ENCODE peak calls at places on chromosome 13, in seven cellular contexts. One of them, this sample, is unnamed.

GRCh38 chr13:80340643-80341097 is 256 bp downstream of the SPRY2 start:
- DNase-seq in HCT116: no peak
- DNase-seq in SK-N-SH: no peak
- DNase-seq in Panc1: no peak
- DNase-seq in K562: no peak
- DNase-seq in HepG2: peak
- DNase-seq in GM12878: no peak
- DNase-seq in this sample: no peak

GRCh38 chr13:95262837-95263381 is 38.3 kb downstream of the ABCC4 start:
- DNase-seq in HCT116: no peak
- DNase-seq in SK-N-SH: no peak
- DNase-seq in Panc1: no peak
- DNase-seq in K562: no peak
- DNase-seq in HepG2: no peak
- DNase-seq in GM12878: no peak
- DNase-seq in this sample: no peak

GRCh38 chr13:26308836-26309235 is 54.9 kb downstream of the CDK8 start:
- DNase-seq in HCT116: no peak
- DNase-seq in SK-N-SH: no peak
- DNase-seq in Panc1: no peak
- DNase-seq in K562: no peak
- DNase-seq in HepG2: no peak
- DNase-seq in GM12878: no peak
- DNase-seq in this sample: no peak

GRCh38 chr13:48580185-48580803 is 47.4 kb upstream of the RCBTB2 start:
- DNase-seq in HCT116: peak
- DNase-seq in SK-N-SH: peak
- DNase-seq in Panc1: peak
- DNase-seq in K562: peak
- DNase-seq in HepG2: peak
- DNase-seq in GM12878: no peak
- DNase-seq in this sample: peak

GRCh38 chr13:50682966-50683365 is 160.5 kb downstream of the DLEU7 start:
- DNase-seq in HCT116: no peak
- DNase-seq in SK-N-SH: no peak
- DNase-seq in Panc1: no peak
- DNase-seq in K562: no peak
- DNase-seq in HepG2: no peak
- DNase-seq in GM12878: no peak
- DNase-seq in this sample: no peak

GRCh38 chr13:112441226-112441625 is 65.1 kb downstream of the SPACA7 start:
- DNase-seq in HCT116: no peak
- DNase-seq in SK-N-SH: no peak
- DNase-seq in Panc1: no peak
- DNase-seq in K562: no peak
- DNase-seq in HepG2: no peak
- DNase-seq in GM12878: no peak
- DNase-seq in this sample: no peak

GRCh38 chr13:51539887-51540286 is 44.4 kb upstream of the WDFY2 start:
- DNase-seq in HCT116: no peak
- DNase-seq in SK-N-SH: no peak
- DNase-seq in Panc1: no peak
- DNase-seq in K562: no peak
- DNase-seq in HepG2: no peak
- DNase-seq in GM12878: no peak
- DNase-seq in this sample: no peak

GRCh38 chr13:99506632-99507031 is 5.4 kb downstream of the TM9SF2 start:
- DNase-seq in HCT116: no peak
- DNase-seq in SK-N-SH: no peak
- DNase-seq in Panc1: no peak
- DNase-seq in K562: no peak
- DNase-seq in HepG2: no peak
- DNase-seq in GM12878: no peak
- DNase-seq in this sample: no peak

GRCh38 chr13:57630661-57631606 is 610 bp upstream of the PCDH17 start:
- DNase-seq in HCT116: no peak
- DNase-seq in SK-N-SH: peak
- DNase-seq in Panc1: no peak
- DNase-seq in K562: no peak
- DNase-seq in HepG2: no peak
- DNase-seq in GM12878: no peak
- DNase-seq in this sample: peak

GRCh38 chr13:28044608-28045007 is 55.8 kb downstream of the FLT3 start:
- DNase-seq in HCT116: no peak
- DNase-seq in SK-N-SH: no peak
- DNase-seq in Panc1: no peak
- DNase-seq in K562: no peak
- DNase-seq in HepG2: no peak
- DNase-seq in GM12878: no peak
- DNase-seq in this sample: no peak

GRCh38 chr13:20716951-20717350 is 13.5 kb downstream of the IL17D start:
- DNase-seq in HCT116: no peak
- DNase-seq in SK-N-SH: no peak
- DNase-seq in Panc1: no peak
- DNase-seq in K562: no peak
- DNase-seq in HepG2: no peak
- DNase-seq in GM12878: no peak
- DNase-seq in this sample: no peak

GRCh38 chr13:30145709-30146367 is 161.5 kb downstream of the KATNAL1 start:
- DNase-seq in HCT116: no peak
- DNase-seq in SK-N-SH: no peak
- DNase-seq in Panc1: no peak
- DNase-seq in K562: no peak
- DNase-seq in HepG2: no peak
- DNase-seq in GM12878: peak
- DNase-seq in this sample: no peak

GRCh38 chr13:50990540-50991506 is 81.2 kb downstream of the RNASEH2B start:
- DNase-seq in HCT116: no peak
- DNase-seq in SK-N-SH: peak
- DNase-seq in Panc1: no peak
- DNase-seq in K562: peak
- DNase-seq in HepG2: no peak
- DNase-seq in GM12878: no peak
- DNase-seq in this sample: no peak

GRCh38 chr13:33875658-33876401 is 57.9 kb downstream of the RFC3 start:
- DNase-seq in HCT116: no peak
- DNase-seq in SK-N-SH: no peak
- DNase-seq in Panc1: no peak
- DNase-seq in K562: no peak
- DNase-seq in HepG2: no peak
- DNase-seq in GM12878: no peak
- DNase-seq in this sample: no peak

GRCh38 chr13:50257646-50258045 is 242.4 kb downstream of the KCNRG start:
- DNase-seq in HCT116: no peak
- DNase-seq in SK-N-SH: no peak
- DNase-seq in Panc1: no peak
- DNase-seq in K562: no peak
- DNase-seq in HepG2: no peak
- DNase-seq in GM12878: no peak
- DNase-seq in this sample: no peak

GRCh38 chr13:99526549-99526948 is 25.3 kb downstream of the TM9SF2 start:
- DNase-seq in HCT116: no peak
- DNase-seq in SK-N-SH: no peak
- DNase-seq in Panc1: no peak
- DNase-seq in K562: peak
- DNase-seq in HepG2: no peak
- DNase-seq in GM12878: no peak
- DNase-seq in this sample: no peak

GRCh38 chr13:36366023-36366422 is 19.8 kb upstream of the SPART start:
- DNase-seq in HCT116: no peak
- DNase-seq in SK-N-SH: no peak
- DNase-seq in Panc1: no peak
- DNase-seq in K562: no peak
- DNase-seq in HepG2: no peak
- DNase-seq in GM12878: no peak
- DNase-seq in this sample: no peak

GRCh38 chr13:36370108-36370429 is 23.9 kb upstream of the SPART start:
- DNase-seq in HCT116: no peak
- DNase-seq in SK-N-SH: no peak
- DNase-seq in Panc1: no peak
- DNase-seq in K562: no peak
- DNase-seq in HepG2: no peak
- DNase-seq in GM12878: no peak
- DNase-seq in this sample: no peak

GRCh38 chr13:36374063-36374462 is 27.9 kb upstream of the SPART start:
- DNase-seq in HCT116: no peak
- DNase-seq in SK-N-SH: no peak
- DNase-seq in Panc1: no peak
- DNase-seq in K562: no peak
- DNase-seq in HepG2: no peak
- DNase-seq in GM12878: no peak
- DNase-seq in this sample: no peak

GRCh38 chr13:36371185-36371584 is 25.0 kb upstream of the SPART start:
- DNase-seq in HCT116: no peak
- DNase-seq in SK-N-SH: no peak
- DNase-seq in Panc1: no peak
- DNase-seq in K562: no peak
- DNase-seq in HepG2: no peak
- DNase-seq in GM12878: no peak
- DNase-seq in this sample: no peak

DNA sequence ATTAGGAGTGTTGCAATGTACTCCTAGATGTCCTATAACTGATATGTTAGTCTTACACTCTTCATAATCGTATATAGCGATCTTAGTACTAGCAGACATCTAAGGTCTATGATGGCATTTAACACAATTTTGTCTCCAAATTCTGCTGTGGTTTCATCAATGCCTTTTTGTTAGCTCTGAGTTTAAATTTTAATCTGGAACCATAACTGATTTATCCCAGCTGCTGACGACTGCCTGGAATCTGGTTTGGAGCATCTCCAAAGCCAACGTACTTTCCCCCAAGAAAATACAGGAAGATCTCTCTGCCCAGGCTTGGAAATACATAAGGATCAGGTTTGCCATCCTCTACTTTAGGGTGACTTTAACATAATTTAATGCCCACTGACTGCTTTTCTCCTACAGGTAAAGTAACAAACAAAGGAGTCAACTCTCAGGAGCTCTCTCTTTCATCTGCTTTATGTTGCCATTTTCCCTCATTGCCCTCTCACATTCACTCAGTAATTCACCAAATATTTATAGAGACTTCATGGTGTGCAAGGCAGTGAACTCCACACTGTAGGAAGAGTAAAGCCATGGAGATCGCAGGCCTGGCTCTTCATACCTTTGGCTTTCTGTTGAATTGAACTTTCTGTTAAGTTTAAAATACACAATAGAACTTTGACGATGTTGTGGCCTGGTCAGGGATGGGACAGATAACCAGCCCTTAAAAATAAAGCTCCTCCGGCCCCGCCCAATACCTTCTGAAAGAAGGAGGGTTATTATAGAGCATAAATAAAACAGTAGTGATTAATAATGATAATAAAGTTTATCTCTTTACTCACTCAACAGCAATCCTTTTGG is 23.3 kb upstream of the SPART start:
- DNase-seq in HCT116: no peak
- DNase-seq in SK-N-SH: no peak
- DNase-seq in Panc1: no peak
- DNase-seq in K562: no peak
- DNase-seq in HepG2: no peak
- DNase-seq in GM12878: no peak
- DNase-seq in this sample: no peak
- TF ChIP-seq SIN3A in HCT116: no peak
- TF ChIP-seq SIN3A in SK-N-SH: no peak
- TF ChIP-seq SIN3A in Panc1: no peak
- TF ChIP-seq SIN3A in K562: no peak
- TF ChIP-seq SIN3A in HepG2: no peak
- TF ChIP-seq SIN3A in GM12878: no peak
- TF ChIP-seq SIN3A in this sample: no peak

GRCh38 chr13:41563501-41564001 is 106.2 kb downstream of the RGCC start:
- DNase-seq in HCT116: no peak
- DNase-seq in SK-N-SH: no peak
- DNase-seq in Panc1: no peak
- DNase-seq in K562: no peak
- DNase-seq in HepG2: peak
- DNase-seq in GM12878: no peak
- DNase-seq in this sample: no peak
- TF ChIP-seq SIN3A in HCT116: no peak
- TF ChIP-seq SIN3A in SK-N-SH: no peak
- TF ChIP-seq SIN3A in Panc1: no peak
- TF ChIP-seq SIN3A in K562: no peak
- TF ChIP-seq SIN3A in HepG2: no peak
- TF ChIP-seq SIN3A in GM12878: no peak
- TF ChIP-seq SIN3A in this sample: no peak

GRCh38 chr13:23617551-23618014 is 47.4 kb downstream of the TNFRSF19 start:
- DNase-seq in HCT116: no peak
- DNase-seq in SK-N-SH: no peak
- DNase-seq in Panc1: no peak
- DNase-seq in K562: peak
- DNase-seq in HepG2: no peak
- DNase-seq in GM12878: no peak
- DNase-seq in this sample: no peak

GRCh38 chr13:23615677-23616076 is 45.5 kb downstream of the TNFRSF19 start:
- DNase-seq in HCT116: no peak
- DNase-seq in SK-N-SH: no peak
- DNase-seq in Panc1: no peak
- DNase-seq in K562: no peak
- DNase-seq in HepG2: peak
- DNase-seq in GM12878: no peak
- DNase-seq in this sample: no peak

GRCh38 chr13:23613971-23614370 is 43.8 kb downstream of the TNFRSF19 start:
- DNase-seq in HCT116: no peak
- DNase-seq in SK-N-SH: no peak
- DNase-seq in Panc1: no peak
- DNase-seq in K562: no peak
- DNase-seq in HepG2: no peak
- DNase-seq in GM12878: no peak
- DNase-seq in this sample: no peak

GRCh38 chr13:23618341-23618740 is 48.1 kb downstream of the TNFRSF19 start:
- DNase-seq in HCT116: no peak
- DNase-seq in SK-N-SH: no peak
- DNase-seq in Panc1: no peak
- DNase-seq in K562: no peak
- DNase-seq in HepG2: no peak
- DNase-seq in GM12878: no peak
- DNase-seq in this sample: no peak

GRCh38 chr13:23616228-23616627 is 46.0 kb downstream of the TNFRSF19 start:
- DNase-seq in HCT116: no peak
- DNase-seq in SK-N-SH: no peak
- DNase-seq in Panc1: no peak
- DNase-seq in K562: no peak
- DNase-seq in HepG2: no peak
- DNase-seq in GM12878: no peak
- DNase-seq in this sample: no peak
- TF ChIP-seq SIN3A in HCT116: no peak
- TF ChIP-seq SIN3A in SK-N-SH: no peak
- TF ChIP-seq SIN3A in Panc1: no peak
- TF ChIP-seq SIN3A in K562: no peak
- TF ChIP-seq SIN3A in HepG2: no peak
- TF ChIP-seq SIN3A in GM12878: no peak
- TF ChIP-seq SIN3A in this sample: no peak

GRCh38 chr13:97134364-97135095 is 87.6 kb upstream of the MBNL2 start:
- DNase-seq in HCT116: no peak
- DNase-seq in SK-N-SH: no peak
- DNase-seq in Panc1: no peak
- DNase-seq in K562: no peak
- DNase-seq in HepG2: no peak
- DNase-seq in GM12878: no peak
- DNase-seq in this sample: no peak
- TF ChIP-seq SIN3A in HCT116: no peak
- TF ChIP-seq SIN3A in SK-N-SH: no peak
- TF ChIP-seq SIN3A in Panc1: no peak
- TF ChIP-seq SIN3A in K562: no peak
- TF ChIP-seq SIN3A in HepG2: no peak
- TF ChIP-seq SIN3A in GM12878: no peak
- TF ChIP-seq SIN3A in this sample: no peak

This sample was measured in H1.